ENCODE peak calls at places on chromosomes 4 and X, in four cellular contexts. One of them, this sample, is unnamed.

GRCh38 chr4:17103231-17103630 is 204.8 kb upstream of the LDB2 start:
- DNase-seq in IMR-90: peak
- DNase-seq in K562: no peak
- DNase-seq in GM12878: no peak
- DNase-seq in this sample: no peak

GRCh38 chrX:2500681-2501151 is at the start of the genes DHRSX and ZBED1:
- DNase-seq in IMR-90: no peak
- DNase-seq in K562: peak
- DNase-seq in GM12878: no peak
- DNase-seq in this sample: peak

GRCh38 chrX:132737743-132738142 is 220.7 kb downstream of the HS6ST2 start:
- DNase-seq in IMR-90: no peak
- DNase-seq in K562: no peak
- DNase-seq in GM12878: no peak
- DNase-seq in this sample: no peak

GRCh38 chrX:96752776-96753175 is 68.1 kb downstream of the DIAPH2 start:
- DNase-seq in IMR-90: no peak
- DNase-seq in K562: no peak
- DNase-seq in GM12878: no peak
- DNase-seq in this sample: no peak

GRCh38 chr4:12724520-12724919 is 759.6 kb downstream of the RAB28 start:
- DNase-seq in IMR-90: no peak
- DNase-seq in K562: no peak
- DNase-seq in GM12878: no peak
- DNase-seq in this sample: no peak

GRCh38 chr4:124710911-124711310 is 1.6 kb downstream of the ANKRD50 start:
- DNase-seq in IMR-90: no peak
- DNase-seq in K562: no peak
- DNase-seq in GM12878: no peak
- DNase-seq in this sample: no peak

GRCh38 chr4:111400736-111401135 is 744.5 kb upstream of the FAM241A start:
- DNase-seq in IMR-90: peak
- DNase-seq in K562: no peak
- DNase-seq in GM12878: no peak
- DNase-seq in this sample: no peak

GRCh38 chr4:20840648-20841190 is 140.5 kb downstream of the PACRGL start:
- DNase-seq in IMR-90: no peak
- DNase-seq in K562: no peak
- DNase-seq in GM12878: no peak
- DNase-seq in this sample: no peak

GRCh38 chr4:89561051-89561450 is 253.5 kb upstream of the GPRIN3 start:
- DNase-seq in IMR-90: no peak
- DNase-seq in K562: no peak
- DNase-seq in GM12878: no peak
- DNase-seq in this sample: no peak

GRCh38 chr4:74044676-74045075 is 6.2 kb upstream of the CXCL3 start:
- DNase-seq in IMR-90: peak
- DNase-seq in K562: no peak
- DNase-seq in GM12878: no peak
- DNase-seq in this sample: no peak

GRCh38 chr4:141807501-141807900 is 171.1 kb downstream of the IL15 start:
- DNase-seq in IMR-90: peak
- DNase-seq in K562: no peak
- DNase-seq in GM12878: no peak
- DNase-seq in this sample: no peak

GRCh38 chr4:113975578-113975977 is 3.9 kb downstream of the ARSJ start:
- DNase-seq in IMR-90: no peak
- DNase-seq in K562: no peak
- DNase-seq in GM12878: no peak
- DNase-seq in this sample: no peak

GRCh38 chr4:46442963-46443362 is 53.0 kb upstream of the GABRA2 start:
- DNase-seq in IMR-90: peak
- DNase-seq in K562: no peak
- DNase-seq in GM12878: no peak
- DNase-seq in this sample: no peak

GRCh38 chr4:30380404-30380998 is 339.7 kb upstream of the PCDH7 start:
- DNase-seq in IMR-90: peak
- DNase-seq in K562: peak
- DNase-seq in GM12878: no peak
- DNase-seq in this sample: peak

GRCh38 chr4:7391637-7392437 is 42.9 kb downstream of the PSAPL1 start:
- DNase-seq in IMR-90: no peak
- DNase-seq in K562: no peak
- DNase-seq in GM12878: no peak
- DNase-seq in this sample: no peak

GRCh38 chr4:16897991-16898827 is at the start of gene LDB2:
- DNase-seq in IMR-90: peak
- DNase-seq in K562: no peak
- DNase-seq in GM12878: no peak
- DNase-seq in this sample: no peak

GRCh38 chr4:41183021-41183553 is 31.3 kb downstream of the APBB2 start:
- DNase-seq in IMR-90: no peak
- DNase-seq in K562: no peak
- DNase-seq in GM12878: no peak
- DNase-seq in this sample: no peak

GRCh38 chrX:110569506-110569905 is 210.9 kb downstream of the RTL9 start:
- DNase-seq in IMR-90: no peak
- DNase-seq in K562: no peak
- DNase-seq in GM12878: no peak
- DNase-seq in this sample: no peak

GRCh38 chr4:74531952-74532794 is 87.2 kb downstream of the AREG start:
- DNase-seq in IMR-90: peak
- DNase-seq in K562: peak
- DNase-seq in GM12878: peak
- DNase-seq in this sample: peak

GRCh38 chr4:87978656-87979055 is 3.1 kb downstream of the SPP1 start:
- DNase-seq in IMR-90: peak
- DNase-seq in K562: no peak
- DNase-seq in GM12878: no peak
- DNase-seq in this sample: peak

GRCh38 chr4:186840771-186841301 is 117.2 kb upstream of the FAT1 start:
- DNase-seq in IMR-90: no peak
- DNase-seq in K562: peak
- DNase-seq in GM12878: no peak
- DNase-seq in this sample: no peak

GRCh38 chr4:21415728-21416127 is 532.8 kb downstream of the KCNIP4 start:
- DNase-seq in IMR-90: no peak
- DNase-seq in K562: no peak
- DNase-seq in GM12878: no peak
- DNase-seq in this sample: no peak

GRCh38 chrX:136221851-136222513 is 29.2 kb downstream of the MAP7D3 start:
- DNase-seq in IMR-90: no peak
- DNase-seq in K562: no peak
- DNase-seq in GM12878: no peak
- DNase-seq in this sample: no peak

GRCh38 chrX:74248889-74249288 is 55.1 kb upstream of the ZCCHC13 start:
- DNase-seq in IMR-90: no peak
- DNase-seq in K562: no peak
- DNase-seq in GM12878: no peak
- DNase-seq in this sample: peak

GRCh38 chr4:186015212-186015817 is 53.6 kb upstream of the TLR3 start:
- DNase-seq in IMR-90: no peak
- DNase-seq in K562: no peak
- DNase-seq in GM12878: no peak
- DNase-seq in this sample: no peak

GRCh38 chr4:74845834-74846233 is 51.5 kb upstream of the BTC start:
- DNase-seq in IMR-90: no peak
- DNase-seq in K562: no peak
- DNase-seq in GM12878: no peak
- DNase-seq in this sample: no peak

GRCh38 chrX:68440940-68441339 is 7.6 kb upstream of the OPHN1 start:
- DNase-seq in IMR-90: peak
- DNase-seq in K562: no peak
- DNase-seq in GM12878: no peak
- DNase-seq in this sample: no peak

GRCh38 chr4:154507170-154507569 is 15.6 kb upstream of the DCHS2 start:
- DNase-seq in IMR-90: no peak
- DNase-seq in K562: no peak
- DNase-seq in GM12878: no peak
- DNase-seq in this sample: no peak

GRCh38 chrX:133045986-133046385 is 50.9 kb downstream of the USP26 start:
- DNase-seq in IMR-90: peak
- DNase-seq in K562: no peak
- DNase-seq in GM12878: no peak
- DNase-seq in this sample: no peak

GRCh38 chrX:31063114-31063513 is 8.7 kb downstream of the FTHL17 start:
- DNase-seq in IMR-90: no peak
- DNase-seq in K562: no peak
- DNase-seq in GM12878: no peak
- DNase-seq in this sample: no peak

GRCh38 chrX:25020391-25021131 is 4.8 kb upstream of the ARX start:
- DNase-seq in IMR-90: no peak
- DNase-seq in K562: peak
- DNase-seq in GM12878: no peak
- DNase-seq in this sample: peak

GRCh38 chr4:154082760-154083530 is 294.1 kb upstream of the SFRP2 start:
- DNase-seq in IMR-90: no peak
- DNase-seq in K562: peak
- DNase-seq in GM12878: no peak
- DNase-seq in this sample: no peak

GRCh38 chrX:65392284-65392683 is 142.3 kb downstream of the LAS1L start:
- DNase-seq in IMR-90: no peak
- DNase-seq in K562: no peak
- DNase-seq in GM12878: no peak
- DNase-seq in this sample: no peak

GRCh38 chr4:177023951-177024350 is 231.2 kb upstream of the VEGFC start:
- DNase-seq in IMR-90: no peak
- DNase-seq in K562: no peak
- DNase-seq in GM12878: no peak
- DNase-seq in this sample: no peak

GRCh38 chr4:92031825-92032224 is 271.9 kb upstream of the GRID2 start:
- DNase-seq in IMR-90: no peak
- DNase-seq in K562: no peak
- DNase-seq in GM12878: no peak
- DNase-seq in this sample: no peak

GRCh38 chrX:38804481-38805293 is 3.4 kb downstream of the MID1IP1 start:
- DNase-seq in IMR-90: no peak
- DNase-seq in K562: peak
- DNase-seq in GM12878: no peak
- DNase-seq in this sample: peak

GRCh38 chr4:107482546-107482945 is 237.5 kb downstream of the PAPSS1 start:
- DNase-seq in IMR-90: no peak
- DNase-seq in K562: no peak
- DNase-seq in GM12878: no peak
- DNase-seq in this sample: no peak

GRCh38 chrX:41275661-41276609 is 58.0 kb upstream of the DDX3X start:
- DNase-seq in IMR-90: peak
- DNase-seq in K562: peak
- DNase-seq in GM12878: no peak
- DNase-seq in this sample: peak
- TF ChIP-seq ELK1 in IMR-90: no peak
- TF ChIP-seq ELK1 in K562: no peak
- TF ChIP-seq ELK1 in GM12878: no peak
- TF ChIP-seq ELK1 in this sample: no peak

DNA sequence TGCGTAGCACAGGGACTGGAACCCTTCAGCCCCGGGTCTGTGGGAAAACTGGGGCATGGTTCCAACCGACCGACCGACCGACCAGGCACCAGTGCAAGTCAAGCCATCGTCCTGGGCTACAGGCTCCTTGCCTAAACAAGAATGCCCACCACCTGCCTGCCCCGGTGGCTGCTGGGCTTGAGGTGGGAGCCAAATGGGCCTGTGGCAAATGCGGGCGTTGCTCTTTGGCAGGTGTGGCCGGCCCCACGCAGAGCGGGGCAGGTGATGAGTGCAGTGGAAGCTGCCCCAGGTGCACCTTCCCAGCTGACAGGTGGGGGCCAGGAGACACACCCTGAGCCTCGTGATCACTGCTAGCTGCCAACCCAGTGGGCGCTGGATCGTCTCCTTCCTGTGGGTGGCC is 77.9 kb downstream of the MTMR1 start:
- DNase-seq in IMR-90: no peak
- DNase-seq in K562: no peak
- DNase-seq in GM12878: no peak
- DNase-seq in this sample: no peak
- TF ChIP-seq ELK1 in IMR-90: no peak
- TF ChIP-seq ELK1 in K562: no peak
- TF ChIP-seq ELK1 in GM12878: no peak
- TF ChIP-seq ELK1 in this sample: no peak

GRCh38 chr4:69800599-69800998 is 40.2 kb upstream of the SULT1B1 start:
- DNase-seq in IMR-90: no peak
- DNase-seq in K562: no peak
- DNase-seq in GM12878: no peak
- DNase-seq in this sample: no peak

GRCh38 chr4:69799337-69799736 is 38.9 kb upstream of the SULT1B1 start:
- DNase-seq in IMR-90: no peak
- DNase-seq in K562: no peak
- DNase-seq in GM12878: no peak
- DNase-seq in this sample: no peak
- TF ChIP-seq ELK1 in IMR-90: no peak
- TF ChIP-seq ELK1 in K562: no peak
- TF ChIP-seq ELK1 in GM12878: no peak
- TF ChIP-seq ELK1 in this sample: no peak

GRCh38 chr4:2932951-2933565 is 30.1 kb downstream of the NOP14 start:
- DNase-seq in IMR-90: no peak
- DNase-seq in K562: no peak
- DNase-seq in GM12878: no peak
- DNase-seq in this sample: no peak

GRCh38 chr4:2934077-2934812 is 29.0 kb downstream of the NOP14 start:
- DNase-seq in IMR-90: peak
- DNase-seq in K562: peak
- DNase-seq in GM12878: no peak
- DNase-seq in this sample: peak

GRCh38 chr4:2932561-2932950 is 30.6 kb downstream of the NOP14 start:
- DNase-seq in IMR-90: no peak
- DNase-seq in K562: no peak
- DNase-seq in GM12878: no peak
- DNase-seq in this sample: no peak

GRCh38 chr4:2934813-2935761 is 28.1 kb downstream of the NOP14 start:
- DNase-seq in IMR-90: peak
- DNase-seq in K562: no peak
- DNase-seq in GM12878: peak
- DNase-seq in this sample: peak

DNA sequence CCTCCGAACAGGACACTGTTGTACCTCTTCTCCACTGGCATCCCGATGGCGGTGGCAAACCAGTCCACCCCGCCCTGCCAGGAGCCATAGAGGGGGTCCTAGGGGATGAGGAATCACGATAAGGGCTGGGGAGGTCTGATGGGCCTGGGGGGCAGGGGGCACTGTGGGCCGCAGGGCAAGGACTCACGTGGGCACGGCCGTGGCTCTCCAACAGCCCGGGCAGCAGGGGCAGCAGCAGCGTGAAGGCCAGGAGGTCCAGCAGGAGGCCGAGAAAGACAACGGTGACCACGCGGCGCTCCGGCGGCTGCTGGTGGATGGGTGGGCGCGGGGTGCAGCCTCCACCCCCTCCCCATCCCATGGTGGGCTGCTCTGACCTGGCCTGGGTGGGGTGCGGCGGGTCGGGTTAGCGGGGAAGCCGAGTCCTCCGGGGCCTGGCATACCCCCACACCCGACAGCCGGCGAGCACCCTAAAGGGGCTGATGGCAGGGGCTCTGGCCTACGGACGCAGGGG is 29.6 kb downstream of the NOP14 start:
- DNase-seq in IMR-90: no peak
- DNase-seq in K562: no peak
- DNase-seq in GM12878: no peak
- DNase-seq in this sample: no peak
- TF ChIP-seq ELK1 in IMR-90: no peak
- TF ChIP-seq ELK1 in K562: no peak
- TF ChIP-seq ELK1 in GM12878: no peak
- TF ChIP-seq ELK1 in this sample: no peak